ENCODE peak calls at places on chromosomes 13 and 19, in ten cellular contexts. O is cerebellar cortex; W is Daoy; H is DMS53; V is hypothalamus; C is T-cell; T is stimulated activated CD4-positive, alpha-beta T cell treated with anti-CD3 and anti-CD28 coated beads, Interleukin-2, amount 100 ng/mL, for 48 hours; F is AG04450; A is activated T-helper 1 cell treated with anti-CD3 and anti-CD28 coated beads, Interleukin-2, amount 50 U/mL, for 16 hours; R is fibroblast of lung. K is an unnamed sample.

GRCh38 chr13:39968646-39969475 is 313.4 kb downstream of the COG6 start:
- DNase-seq in R (no peak), T (no peak), C (no peak), V (no peak), H (peak), O (no peak), A (no peak), F (no peak), W (no peak), K (no peak)

GRCh38 chr19:1618157-1619093 is 13.2 kb upstream of the UQCR11 start:
- DNase-seq in C (no peak), F (no peak), A (no peak), W (peak), T (no peak), H (peak), O (peak), V (no peak), R (no peak), K (peak)

GRCh38 chr19:55620410-55620809 is 4.0 kb downstream of the ZNF784 start:
- DNase-seq in W (no peak), T (no peak), R (no peak), C (no peak), V (no peak), A (no peak), F (no peak), H (no peak), O (no peak), K (no peak)

GRCh38 chr19:618247-618619 is 15.1 kb downstream of the POLRMT start:
- DNase-seq in F (no peak), T (no peak), O (no peak), A (no peak), R (no peak), V (no peak), H (no peak), W (no peak), C (no peak), K (no peak)

GRCh38 chr13:29522044-29522685 is 73.3 kb downstream of the SLC7A1 start:
- DNase-seq in T (no peak), C (no peak), F (no peak), W (peak), O (no peak), V (no peak), H (no peak), R (peak), A (no peak), K (no peak)

GRCh38 chr13:70732611-70733010 is 624.4 kb upstream of the KLHL1 start:
- DNase-seq in W (no peak), O (no peak), C (no peak), T (no peak), H (peak), R (no peak), V (no peak), A (no peak), F (no peak), K (no peak)

GRCh38 chr19:48249502-48250014 is 6.2 kb downstream of the CARD8 start:
- DNase-seq in R (no peak), V (no peak), T (peak), C (peak), O (no peak), W (no peak), A (peak), F (no peak), H (no peak), K (no peak)

GRCh38 chr13:66958611-66959010 is 271.5 kb downstream of the PCDH9 start:
- DNase-seq in H (no peak), F (no peak), R (no peak), A (no peak), W (no peak), O (no peak), C (no peak), V (no peak), T (no peak), K (no peak)

GRCh38 chr19:41311072-41311471 is 1.1 kb downstream of the CCDC97 start:
- DNase-seq in W (no peak), V (no peak), R (no peak), H (no peak), A (no peak), T (no peak), O (no peak), C (no peak), F (no peak), K (no peak)

GRCh38 chr19:15934332-15935078 is at the start of gene CYP4F11:
- DNase-seq in R (no peak), T (no peak), O (peak), F (no peak), H (peak), C (no peak), V (peak), A (no peak), W (peak), K (no peak)

GRCh38 chr13:41827507-41828213 is 133.2 kb downstream of the VWA8 start:
- DNase-seq in F (peak), W (peak), V (no peak), H (no peak), A (no peak), T (no peak), O (no peak), C (no peak), R (peak), K (no peak)

GRCh38 chr19:6442087-6442688 is 8.6 kb upstream of the SLC25A41 start:
- DNase-seq in W (no peak), A (no peak), H (no peak), R (no peak), F (no peak), O (no peak), C (no peak), V (no peak), T (no peak), K (no peak)

GRCh38 chr19:44640518-44640917 is 3.2 kb upstream of the PVR start:
- DNase-seq in F (no peak), H (no peak), A (no peak), V (no peak), T (no peak), R (peak), W (peak), C (no peak), O (no peak), K (no peak)

GRCh38 chr19:36160821-36161596 is 8.8 kb upstream of the COX7A1 start:
- DNase-seq in C (no peak), H (no peak), R (no peak), A (no peak), O (no peak), F (no peak), T (no peak), V (no peak), W (no peak), K (no peak)

GRCh38 chr13:89899302-89900103 is 1448.0 kb upstream of the MIR17HG start:
- DNase-seq in H (peak), V (no peak), T (no peak), A (no peak), F (no peak), O (no peak), W (no peak), C (no peak), R (no peak), K (no peak)

GRCh38 chr19:56170261-56170660 is 5.5 kb upstream of the GALP start:
- DNase-seq in C (no peak), W (peak), A (no peak), O (no peak), V (no peak), H (peak), R (peak), T (no peak), F (no peak), K (no peak)

GRCh38 chr19:47580397-47580796 is 7.4 kb upstream of the ZNF541 start:
- DNase-seq in A (no peak), C (no peak), O (no peak), R (no peak), V (no peak), H (no peak), T (no peak), F (no peak), W (no peak), K (no peak)

GRCh38 chr19:11481777-11482383 is 1.0 kb upstream of the ELAVL3 start:
- DNase-seq in H (peak), W (peak), R (peak), C (peak), F (peak), T (peak), A (no peak), O (peak), V (peak), K (peak)

GRCh38 chr13:79194272-79194671 is 211.8 kb downstream of the RBM26 start:
- DNase-seq in A (no peak), O (no peak), W (no peak), C (peak), T (peak), V (no peak), H (no peak), R (no peak), F (no peak), K (no peak)

GRCh38 chr13:100662470-100663211 is 12.0 kb downstream of the TMTC4 start:
- DNase-seq in H (no peak), C (no peak), A (no peak), V (no peak), W (no peak), F (no peak), R (no peak), T (no peak), O (no peak), K (no peak)

GRCh38 chr13:113493315-113493951 is 2.9 kb upstream of the DCUN1D2 start:
- DNase-seq in F (peak), H (peak), T (no peak), O (no peak), R (peak), C (no peak), W (peak), A (no peak), V (no peak), K (peak)

GRCh38 chr13:105255472-105255871 is 1280.0 kb downstream of the EFNB2 start:
- DNase-seq in V (no peak), T (no peak), C (no peak), W (no peak), F (no peak), O (no peak), R (no peak), H (no peak), A (no peak), K (no peak)

GRCh38 chr13:61765181-61765742 is 349.6 kb upstream of the PCDH20 start:
- DNase-seq in F (no peak), R (no peak), W (peak), A (no peak), V (no peak), C (no peak), O (no peak), H (no peak), T (no peak), K (no peak)

GRCh38 chr13:80338781-80339577 is 1.9 kb downstream of the SPRY2 start:
- DNase-seq in W (peak), V (peak), O (peak), T (no peak), A (no peak), R (peak), H (peak), C (no peak), F (peak), K (peak)

GRCh38 chr19:33203529-33203928 is 9.4 kb downstream of the LRP3 start:
- DNase-seq in F (no peak), A (no peak), H (no peak), T (no peak), O (no peak), V (no peak), W (no peak), C (no peak), R (no peak), K (no peak)

GRCh38 chr13:41458187-41458938 is 1.0 kb downstream of the RGCC start:
- DNase-seq in O (no peak), V (no peak), R (peak), W (peak), A (peak), F (no peak), H (peak), C (peak), T (peak), K (peak)

GRCh38 chr13:20109037-20109436 is 51.8 kb downstream of the GJA3 start:
- DNase-seq in H (no peak), V (no peak), C (no peak), O (no peak), A (no peak), F (no peak), T (no peak), R (no peak), W (no peak), K (no peak)

GRCh38 chr13:109803822-109804221 is 17.4 kb upstream of the IRS2 start:
- DNase-seq in A (no peak), O (no peak), R (no peak), T (no peak), C (no peak), H (peak), W (peak), V (no peak), F (no peak), K (no peak)

GRCh38 chr13:103030776-103031175 is 35.4 kb downstream of the SLC10A2 start:
- DNase-seq in A (no peak), R (no peak), V (no peak), O (no peak), T (no peak), F (no peak), H (no peak), C (no peak), W (no peak), K (no peak)

GRCh38 chr13:61294467-61295186 is 121.0 kb downstream of the PCDH20 start:
- DNase-seq in V (no peak), H (no peak), T (no peak), W (no peak), O (peak), A (no peak), F (no peak), R (no peak), C (no peak), K (no peak)

GRCh38 chr13:66673401-66673800 is 556.7 kb downstream of the PCDH9 start:
- DNase-seq in A (no peak), C (no peak), R (peak), H (no peak), T (no peak), V (no peak), O (no peak), W (no peak), F (peak), K (no peak)

GRCh38 chr13:42405665-42406390 is 133.9 kb downstream of the AKAP11 start:
- DNase-seq in T (peak), C (no peak), A (no peak), V (no peak), H (no peak), W (peak), O (no peak), F (no peak), R (peak), K (no peak)

GRCh38 chr19:45100797-45101196 is 7.8 kb downstream of the PPP1R37 start:
- DNase-seq in V (no peak), R (peak), O (no peak), W (no peak), T (no peak), A (no peak), F (no peak), H (no peak), C (no peak), K (no peak)

GRCh38 chr13:46207828-46208227 is 3.9 kb upstream of the LRRC63 start:
- DNase-seq in H (no peak), V (no peak), C (no peak), O (no peak), W (no peak), F (no peak), T (no peak), R (no peak), A (no peak), K (no peak)

GRCh38 chr13:101115762-101116161 is 300.5 kb downstream of the NALCN start:
- DNase-seq in A (no peak), R (peak), O (peak), F (no peak), W (no peak), C (no peak), T (no peak), H (no peak), V (no peak), K (no peak)

GRCh38 chr19:17647071-17648020 is 40.8 kb downstream of the UNC13A start:
- DNase-seq in V (no peak), F (no peak), W (no peak), O (no peak), R (no peak), C (no peak), T (no peak), H (no peak), A (no peak), K (no peak)

GRCh38 chr13:48383384-48383783 is 29.5 kb downstream of the LPAR6 start:
- DNase-seq in C (no peak), O (no peak), H (no peak), A (no peak), T (no peak), R (no peak), V (no peak), F (no peak), W (no peak), K (no peak)

GRCh38 chr13:53068841-53069520 is 40.4 kb downstream of the OLFM4 start:
- DNase-seq in T (no peak), C (no peak), F (no peak), V (no peak), A (no peak), H (no peak), W (no peak), O (no peak), R (no peak), K (no peak)